ENCODE peak calls at places on chromosomes 7 and 10, in eight cellular contexts. U is fibroblast of lung, R is glutamatergic neuron, K is BE2C, P is progenitor cell of endocrine pancreas, V is A549, M is tibial nerve, Q is cardiac fibroblast. A is an unnamed sample.

GRCh38 chr7:116595063-116595462 is 70.2 kb downstream of the CAV1 start:
- DNase-seq in U (no peak), R (no peak), K (no peak), P (no peak), V (no peak), M (no peak), Q (no peak), A (no peak)

GRCh38 chr10:6721480-6721879 is 141.4 kb upstream of the PRKCQ start:
- DNase-seq in U (peak), R (no peak), K (no peak), P (no peak), V (peak), M (no peak), Q (peak), A (no peak)

GRCh38 chr7:114533151-114533550 is 118.5 kb downstream of the FOXP2 start:
- DNase-seq in U (no peak), R (peak), K (no peak), P (no peak), V (peak), M (no peak), Q (no peak), A (no peak)

GRCh38 chr7:107592361-107593024 is 12.4 kb downstream of the BCAP29 start:
- DNase-seq in U (peak), R (no peak), K (no peak), P (no peak), V (no peak), M (no peak), Q (peak), A (no peak)

GRCh38 chr10:12177642-12178041 is 18.0 kb downstream of the NUDT5 start:
- DNase-seq in U (peak), R (no peak), K (no peak), P (no peak), V (no peak), M (no peak), Q (no peak), A (no peak)

GRCh38 chr7:140295224-140295623 is 103.1 kb downstream of the SLC37A3 start:
- DNase-seq in U (no peak), R (no peak), K (no peak), P (no peak), V (no peak), M (no peak), Q (no peak), A (no peak)

GRCh38 chr7:36406156-36406555 is 16.5 kb downstream of the ANLN start:
- DNase-seq in U (peak), R (peak), K (no peak), P (no peak), V (no peak), M (no peak), Q (peak), A (no peak)

GRCh38 chr7:14446829-14447228 is 455.7 kb downstream of the DGKB start:
- DNase-seq in U (no peak), R (no peak), K (no peak), P (no peak), V (no peak), M (no peak), Q (no peak), A (no peak)

GRCh38 chr7:134552105-134552504 is 3.2 kb downstream of the AKR1B15 start:
- DNase-seq in U (no peak), R (no peak), K (peak), P (no peak), V (peak), M (no peak), Q (no peak), A (no peak)

GRCh38 chr10:105540381-105540780 is 899.3 kb downstream of the SORCS3 start:
- DNase-seq in U (no peak), R (no peak), K (no peak), P (no peak), V (no peak), M (no peak), Q (no peak), A (no peak)

GRCh38 chr7:54987772-54988171 is 31.0 kb upstream of the EGFR start:
- DNase-seq in U (no peak), R (no peak), K (no peak), P (no peak), V (peak), M (no peak), Q (no peak), A (no peak)

DNA sequence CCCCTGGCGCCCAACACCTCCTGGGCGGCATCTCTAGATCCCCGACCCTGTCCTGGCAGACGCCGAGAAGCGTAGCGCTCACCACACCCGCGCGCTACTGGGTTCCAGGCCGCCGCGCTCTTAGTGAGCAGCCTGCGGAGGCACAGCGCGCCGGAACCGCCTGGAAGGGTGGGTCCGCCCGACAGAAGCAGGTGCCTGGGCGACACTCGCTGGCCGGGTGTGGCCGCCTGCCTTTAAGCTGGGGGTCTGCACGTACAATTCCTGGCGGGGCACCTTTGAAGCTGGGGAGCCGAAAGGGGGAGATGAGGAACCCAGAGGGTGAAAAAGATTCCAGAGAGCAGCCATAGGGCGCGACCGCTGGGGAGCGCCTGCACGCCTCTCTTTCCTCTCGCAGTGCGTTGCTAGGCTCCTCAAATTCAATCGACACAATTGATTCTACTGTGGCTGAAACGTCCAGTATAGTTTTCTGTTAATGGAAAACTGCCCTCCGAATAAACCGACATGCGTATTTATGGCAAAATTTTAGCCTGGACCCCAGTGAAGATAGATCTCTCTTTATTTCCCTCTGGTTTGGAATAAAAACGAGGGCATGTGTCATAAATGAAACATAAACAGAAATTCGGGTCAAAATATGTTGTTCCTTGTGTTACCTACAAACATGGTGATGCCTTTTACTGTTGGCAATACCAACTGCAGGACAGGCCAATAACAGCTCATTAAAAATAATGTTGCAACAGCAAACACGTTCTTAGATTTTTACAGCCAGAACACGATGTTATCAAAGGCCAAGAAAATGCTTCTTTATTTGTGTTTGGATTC is 4.6 kb downstream of the HMX3 start:
- DNase-seq in U (no peak), R (peak), K (no peak), P (no peak), V (peak), M (no peak), Q (no peak), A (no peak)
- TF ChIP-seq CTCF in U (no peak), R (no peak), K (peak), P (peak), V (peak), M (no peak), Q (no peak), A (no peak)

GRCh38 chr7:1882451-1882850 is 212.4 kb downstream of the ELFN1 start:
- DNase-seq in U (no peak), R (peak), K (no peak), P (no peak), V (no peak), M (no peak), Q (no peak), A (no peak)

GRCh38 chr7:1885465-1886226 is 215.6 kb downstream of the ELFN1 start:
- DNase-seq in U (no peak), R (peak), K (peak), P (no peak), V (no peak), M (no peak), Q (no peak), A (no peak)

GRCh38 chr7:1883031-1883761 is 213.1 kb downstream of the ELFN1 start:
- DNase-seq in U (peak), R (peak), K (no peak), P (no peak), V (peak), M (no peak), Q (peak), A (no peak)

GRCh38 chr7:1884583-1885350 is 214.7 kb downstream of the ELFN1 start:
- DNase-seq in U (peak), R (no peak), K (peak), P (no peak), V (no peak), M (no peak), Q (no peak), A (no peak)

GRCh38 chr7:1883834-1884582 is 213.9 kb downstream of the ELFN1 start:
- DNase-seq in U (no peak), R (peak), K (peak), P (no peak), V (peak), M (no peak), Q (no peak), A (no peak)
- TF ChIP-seq CTCF in U (no peak), R (no peak), K (peak), P (no peak), V (no peak), M (no peak), Q (no peak), A (no peak)

GRCh38 chr7:17580861-17581260 is 282.4 kb downstream of the AHR start:
- DNase-seq in U (no peak), R (no peak), K (no peak), P (no peak), V (no peak), M (no peak), Q (no peak), A (no peak)
- TF ChIP-seq CTCF in U (no peak), R (no peak), K (no peak), P (no peak), V (no peak), M (no peak), Q (no peak), A (no peak)

DNA sequence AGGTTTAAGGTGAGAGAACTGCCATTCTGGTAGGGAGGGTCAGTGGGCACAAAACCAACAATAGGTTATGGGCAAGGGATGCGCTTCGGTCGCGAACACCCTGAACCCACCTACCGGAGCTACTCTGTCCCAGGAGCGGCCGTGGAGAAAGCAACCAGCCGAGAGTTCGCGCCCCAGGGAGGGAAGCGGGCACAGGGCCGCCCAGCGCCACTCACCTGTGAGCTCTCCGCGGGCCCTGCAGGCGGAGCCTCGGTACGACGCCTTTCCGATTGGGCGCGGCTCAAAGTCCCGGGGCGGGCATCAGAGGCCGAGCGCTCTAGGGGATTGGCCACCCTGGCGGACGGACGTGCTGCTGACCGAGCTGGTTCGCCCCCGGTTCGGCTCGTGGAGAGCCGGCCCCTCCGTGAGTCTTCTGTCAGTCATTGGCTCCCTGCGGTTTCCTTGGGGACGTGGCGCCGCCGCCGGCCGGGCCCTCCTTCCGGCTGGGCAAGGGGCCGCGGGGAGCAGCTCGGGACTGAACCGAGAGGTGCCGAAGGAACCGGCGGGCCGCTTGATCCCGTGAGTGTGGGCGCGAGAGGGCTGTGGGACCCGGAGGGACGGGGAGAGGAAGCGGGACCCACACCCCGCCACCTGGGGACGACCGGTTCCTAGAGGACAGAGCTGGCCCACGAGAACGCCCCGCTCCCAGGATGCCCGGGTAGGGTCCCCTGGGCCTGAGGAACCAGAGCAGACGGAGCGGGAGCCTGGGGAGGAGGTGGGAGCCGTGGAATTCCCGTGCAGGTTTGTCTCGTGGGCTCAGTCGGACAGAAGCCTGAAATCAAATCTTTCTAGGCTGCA is at the start of gene ENTPD7:
- DNase-seq in U (peak), R (peak), K (peak), P (peak), V (peak), M (peak), Q (peak), A (peak)
- TF ChIP-seq CTCF in U (peak), R (peak), K (peak), P (no peak), V (no peak), M (peak), Q (peak), A (peak)

GRCh38 chr10:121753726-121754476 is 155.7 kb upstream of the FGFR2 start:
- DNase-seq in U (peak), R (no peak), K (no peak), P (no peak), V (peak), M (no peak), Q (peak), A (no peak)
- TF ChIP-seq CTCF in U (peak), R (peak), K (peak), P (peak), V (no peak), M (peak), Q (peak), A (peak)

A was measured in mesothelial cell of epicardium.